ENCODE peak calls at places on chromosome 14, in four cellular contexts. Y is esophagus squamous epithelium; L is CD4-positive, alpha-beta T cell; Z is colonic mucosa. D is an unnamed sample.

GRCh38 chr14:61469771-61470170 is 148.4 kb downstream of the PRKCH start:
- DNase-seq in Y (no peak), L (no peak), Z (peak; percentile 15), D (no peak)

GRCh38 chr14:29503903-29504302 is 423.7 kb downstream of the PRKD1 start:
- DNase-seq in L (no peak), Y (no peak), Z (no peak), D (no peak)

GRCh38 chr14:63956326-63956725 is 103.5 kb downstream of the SYNE2 start:
- DNase-seq in L (no peak), Z (no peak), Y (no peak), D (no peak)

GRCh38 chr14:81401420-81402122 is 1.4 kb upstream of the STON2 start:
- DNase-seq in Y (no peak), L (no peak), Z (no peak), D (peak; percentile 60)

GRCh38 chr14:78782551-78782950 is 612.4 kb downstream of the NRXN3 start:
- DNase-seq in Z (no peak), L (no peak), Y (no peak), D (no peak)

GRCh38 chr14:29311983-29312382 is 545.4 kb downstream of the FOXG1 start:
- DNase-seq in Z (no peak), Y (no peak), L (no peak), D (no peak)

GRCh38 chr14:93956082-93956481 is 20.3 kb downstream of the ASB2 start:
- DNase-seq in L (no peak), Z (no peak), Y (no peak), D (no peak)

GRCh38 chr14:94113073-94113472 is 2.5 kb downstream of the IFI27 start:
- DNase-seq in Y (no peak), L (no peak), Z (no peak), D (no peak)

GRCh38 chr14:52730708-52731111 is 744 bp downstream of the STYX start:
- DNase-seq in L (no peak), Z (peak; percentile 42), Y (no peak), D (no peak)

GRCh38 chr14:51463461-51463860 is 188.2 kb upstream of the FRMD6 start:
- DNase-seq in Z (no peak), Y (no peak), L (no peak), D (no peak)

GRCh38 chr14:101705733-101706508 is 55.6 kb upstream of the PPP2R5C start:
- DNase-seq in L (peak; percentile 57), Z (peak; percentile 57), Y (no peak), D (peak; percentile 63)

GRCh38 chr14:80427101-80427500 is 215.8 kb upstream of the DIO2 start:
- DNase-seq in Y (no peak), L (no peak), Z (no peak), D (no peak)

GRCh38 chr14:57657487-57657886 is 163.8 kb upstream of the CCDC198 start:
- DNase-seq in Y (no peak), L (no peak), Z (no peak), D (no peak)

GRCh38 chr14:95961481-95961880 is 77.7 kb upstream of the C14orf132 start:
- DNase-seq in Y (no peak), Z (no peak), L (no peak), D (no peak)

GRCh38 chr14:68775614-68776126 is 17.2 kb downstream of the ZFP36L1 start:
- DNase-seq in Z (no peak), Y (no peak), L (no peak), D (no peak)

GRCh38 chr14:103828315-103828967 is 18.9 kb downstream of the PPP1R13B start:
- DNase-seq in Y (no peak), L (no peak), Z (peak; percentile 27), D (no peak)

GRCh38 chr14:26960049-26960688 is 362.3 kb upstream of the NOVA1 start:
- DNase-seq in Y (no peak), L (no peak), Z (no peak), D (no peak)

GRCh38 chr14:23024612-23025075 is 10.1 kb downstream of the PSMB5 start:
- DNase-seq in L (no peak), Y (no peak), Z (no peak), D (no peak)

DNA sequence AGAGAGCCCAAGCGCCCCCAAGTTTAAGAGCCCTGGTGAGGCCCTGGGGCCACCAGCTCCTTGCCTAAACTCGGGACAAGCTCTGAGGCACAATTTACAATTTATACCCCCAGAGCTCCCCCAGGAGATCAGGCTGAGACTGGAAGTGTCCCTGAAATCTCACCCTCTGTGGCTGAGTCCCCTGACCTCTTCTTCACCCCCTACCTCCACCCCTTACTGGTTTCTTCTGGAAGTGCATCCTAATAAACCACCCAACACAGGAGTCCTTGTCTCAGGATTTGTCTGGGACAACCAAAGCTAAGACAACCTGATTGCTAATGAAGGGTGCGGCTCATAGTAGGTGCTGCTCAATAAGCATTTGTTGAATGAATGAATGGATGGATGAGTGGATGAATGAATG is 206.4 kb downstream of the BCL11B start:
- DNase-seq in L (no peak), Y (no peak), Z (peak; percentile 3), D (no peak)
- TF ChIP-seq CTCF in L (no peak), Y (no peak), Z (no peak), D (no peak)

GRCh38 chr14:32070282-32070681 is 6.8 kb upstream of the ARHGAP5 start:
- DNase-seq in Y (no peak), L (no peak), Z (no peak), D (no peak)
- TF ChIP-seq CTCF in Y (no peak), L (no peak), Z (no peak), D (no peak)

GRCh38 chr14:54564799-54565235 is 2.1 kb upstream of the SAMD4A start:
- DNase-seq in L (no peak), Z (no peak), Y (no peak), D (no peak)

GRCh38 chr14:54564071-54564798 is 2.7 kb upstream of the SAMD4A start:
- DNase-seq in Y (no peak), Z (no peak), L (no peak), D (no peak)

GRCh38 chr14:54566410-54567223 is at the start of gene SAMD4A:
- DNase-seq in Z (peak; percentile 77), Y (peak; percentile 39), L (peak; percentile 50), D (peak; percentile 53)

GRCh38 chr14:54566152-54566409 is 847 bp upstream of the SAMD4A start:
- DNase-seq in Y (no peak), L (no peak), Z (no peak), D (no peak)

GRCh38 chr14:54565236-54566151 is 1.4 kb upstream of the SAMD4A start:
- DNase-seq in Y (peak; percentile 56), Z (peak; percentile 92), L (peak; percentile 71), D (peak; percentile 74)
- TF ChIP-seq CTCF in Y (peak; percentile 4), Z (no peak), L (no peak), D (no peak)

GRCh38 chr14:39417014-39417413 is 15.2 kb downstream of the FBXO33 start:
- DNase-seq in L (no peak), Y (no peak), Z (no peak), D (no peak)
- TF ChIP-seq CTCF in L (no peak), Y (no peak), Z (no peak), D (peak; percentile 21)

D was measured in CD14-positive monocyte.